ENCODE peak calls at places on chromosome 5, in four cellular contexts. P is HepG2, H is IMR-90, Y is A549. D is an unnamed sample.

GRCh38 chr5:103546858-103547257 is 15.7 kb downstream of the NUDT12 start:
- DNase-seq in P (no peak), H (no peak), Y (no peak), D (no peak)

GRCh38 chr5:42811591-42812392 is at the start of gene SELENOP:
- DNase-seq in P (peak; percentile 99), H (no peak), Y (peak; percentile 23), D (no peak)

GRCh38 chr5:179079165-179079987 is 19.2 kb downstream of the ZNF354C start:
- DNase-seq in P (no peak), H (no peak), Y (no peak), D (no peak)

GRCh38 chr5:82956600-82956999 is 120.6 kb downstream of the TMEM167A start:
- DNase-seq in P (no peak), H (no peak), Y (no peak), D (no peak)

GRCh38 chr5:155260798-155261197 is 247.2 kb downstream of the KIF4B start:
- DNase-seq in P (peak; percentile 16), H (no peak), Y (peak; percentile 28), D (peak; percentile 7)

GRCh38 chr5:175246242-175246891 is 197.6 kb downstream of the DRD1 start:
- DNase-seq in P (no peak), H (peak; percentile 98), Y (peak; percentile 83), D (no peak)

GRCh38 chr5:6377582-6378127 is 692 bp downstream of the MED10 start:
- DNase-seq in P (peak; percentile 6), H (no peak), Y (peak; percentile 36), D (no peak)

GRCh38 chr5:80064124-80064523 is 29.0 kb downstream of the THBS4 start:
- DNase-seq in P (no peak), H (no peak), Y (no peak), D (no peak)

GRCh38 chr5:173524136-173524535 is 92.3 kb downstream of the BOD1 start:
- DNase-seq in P (no peak), H (no peak), Y (no peak), D (no peak)

GRCh38 chr5:167633931-167634341 is 657.5 kb upstream of the WWC1 start:
- DNase-seq in P (no peak), H (peak; percentile 57), Y (peak; percentile 40), D (no peak)

GRCh38 chr5:136631176-136631575 is 265.8 kb upstream of the TRPC7 start:
- DNase-seq in P (no peak), H (no peak), Y (no peak), D (peak; percentile 16)

GRCh38 chr5:161966544-161966943 is 101.0 kb upstream of the GABRG2 start:
- DNase-seq in P (peak; percentile 3), H (no peak), Y (peak; percentile 6), D (no peak)

GRCh38 chr5:171139227-171139626 is 169.8 kb upstream of the TLX3 start:
- DNase-seq in P (no peak), H (no peak), Y (no peak), D (no peak)

GRCh38 chr5:3103241-3103855 is 351.9 kb upstream of the IRX2 start:
- DNase-seq in P (no peak), H (no peak), Y (no peak), D (no peak)

GRCh38 chr5:146238973-146239372 is 35.6 kb downstream of the RBM27 start:
- DNase-seq in P (no peak), H (no peak), Y (no peak), D (no peak)

GRCh38 chr5:17910318-17910717 is 276.1 kb downstream of the TAF11L14 start:
- DNase-seq in P (no peak), H (peak; percentile 20), Y (peak; percentile 81), D (no peak)

GRCh38 chr5:125313555-125313954 is 567.1 kb upstream of the ZNF608 start:
- DNase-seq in P (no peak), H (no peak), Y (no peak), D (no peak)

GRCh38 chr5:139637438-139638089 is 10.6 kb upstream of the CXXC5 start:
- DNase-seq in P (peak; percentile 78), H (peak; percentile 74), Y (no peak), D (peak; percentile 89)

GRCh38 chr5:127041571-127041970 is 11.2 kb upstream of the MARCHF3 start:
- DNase-seq in P (no peak), H (peak; percentile 60), Y (no peak), D (no peak)

GRCh38 chr5:146441896-146442295 is 5.2 kb upstream of the TCERG1 start:
- DNase-seq in P (no peak), H (peak; percentile 36), Y (no peak), D (no peak)

GRCh38 chr5:34487202-34487879 is 168.8 kb upstream of the RAI14 start:
- DNase-seq in P (peak; percentile 95), H (peak; percentile 97), Y (peak; percentile 72), D (no peak)

GRCh38 chr5:168852329-168852728 is 273.2 kb upstream of the PANK3 start:
- DNase-seq in P (no peak), H (no peak), Y (no peak), D (no peak)

GRCh38 chr5:168850683-168851082 is 271.5 kb upstream of the PANK3 start:
- DNase-seq in P (no peak), H (no peak), Y (no peak), D (no peak)

GRCh38 chr5:168853972-168854371 is 274.8 kb upstream of the PANK3 start:
- DNase-seq in P (no peak), H (no peak), Y (no peak), D (no peak)

GRCh38 chr5:168851902-168852321 is 272.7 kb upstream of the PANK3 start:
- DNase-seq in P (no peak), H (no peak), Y (peak; percentile 6), D (peak; percentile 27)
- TF ChIP-seq SMC3 in P (no peak), H (no peak), Y (no peak), D (no peak)

GRCh38 chr5:98963019-98963418 is 34.2 kb upstream of the CHD1 start:
- DNase-seq in P (no peak), H (no peak), Y (no peak), D (no peak)

GRCh38 chr5:98964621-98965020 is 35.8 kb upstream of the CHD1 start:
- DNase-seq in P (no peak), H (no peak), Y (no peak), D (no peak)

GRCh38 chr5:98962587-98962986 is 33.8 kb upstream of the CHD1 start:
- DNase-seq in P (no peak), H (no peak), Y (no peak), D (no peak)

GRCh38 chr5:98965226-98965625 is 36.4 kb upstream of the CHD1 start:
- DNase-seq in P (no peak), H (no peak), Y (no peak), D (no peak)

GRCh38 chr5:98961665-98962344 is 33.0 kb upstream of the CHD1 start:
- DNase-seq in P (no peak), H (no peak), Y (no peak), D (no peak)
- TF ChIP-seq CEBPB in P (no peak), H (no peak), Y (no peak), D (no peak)

DNA sequence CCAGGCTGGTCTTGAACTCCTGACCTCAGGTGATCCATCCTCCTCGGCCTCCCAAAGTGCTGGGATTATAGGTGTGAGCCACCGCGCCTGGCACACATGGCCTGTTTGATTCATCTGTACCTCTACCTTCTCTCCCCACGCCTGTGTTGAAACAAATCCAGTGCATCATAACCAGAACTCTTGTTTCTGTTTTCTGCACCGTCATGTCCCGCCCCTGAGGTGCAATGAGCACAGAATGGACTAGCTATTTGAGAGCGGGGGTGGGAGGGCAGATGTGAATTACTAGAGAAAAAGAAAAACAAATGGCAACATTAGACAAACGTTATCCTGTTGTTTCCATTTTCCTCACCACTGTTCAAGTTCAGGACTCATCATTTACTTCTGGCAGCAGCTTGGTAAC is 10.7 kb upstream of the FAM193B start:
- DNase-seq in P (no peak), H (no peak), Y (no peak), D (peak; percentile 57)
- TF ChIP-seq SMC3 in P (no peak), H (no peak), Y (no peak), D (no peak)

DNA sequence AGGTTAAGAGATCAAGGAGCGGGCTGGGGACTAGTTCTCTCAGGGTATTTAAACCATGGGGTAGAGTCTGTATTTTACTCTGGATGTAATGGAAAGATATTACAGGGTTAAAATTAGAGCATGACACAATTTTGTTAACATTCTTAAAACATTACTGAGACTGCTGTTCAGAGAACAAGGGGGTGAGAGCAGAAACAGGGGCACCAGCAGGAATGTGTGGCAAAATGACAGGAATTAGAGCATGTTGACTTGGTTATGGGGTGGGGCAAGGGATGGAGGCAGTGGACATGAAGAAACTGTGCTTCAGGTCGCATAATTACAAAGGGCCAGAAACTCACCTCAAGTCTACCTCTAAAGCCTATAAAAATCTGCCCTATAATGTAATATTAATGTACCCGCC is 75.0 kb downstream of the TMEM232 start:
- DNase-seq in P (no peak), H (peak; percentile 27), Y (no peak), D (no peak)
- TF ChIP-seq CEBPB in P (no peak), H (no peak), Y (no peak), D (no peak)

DNA sequence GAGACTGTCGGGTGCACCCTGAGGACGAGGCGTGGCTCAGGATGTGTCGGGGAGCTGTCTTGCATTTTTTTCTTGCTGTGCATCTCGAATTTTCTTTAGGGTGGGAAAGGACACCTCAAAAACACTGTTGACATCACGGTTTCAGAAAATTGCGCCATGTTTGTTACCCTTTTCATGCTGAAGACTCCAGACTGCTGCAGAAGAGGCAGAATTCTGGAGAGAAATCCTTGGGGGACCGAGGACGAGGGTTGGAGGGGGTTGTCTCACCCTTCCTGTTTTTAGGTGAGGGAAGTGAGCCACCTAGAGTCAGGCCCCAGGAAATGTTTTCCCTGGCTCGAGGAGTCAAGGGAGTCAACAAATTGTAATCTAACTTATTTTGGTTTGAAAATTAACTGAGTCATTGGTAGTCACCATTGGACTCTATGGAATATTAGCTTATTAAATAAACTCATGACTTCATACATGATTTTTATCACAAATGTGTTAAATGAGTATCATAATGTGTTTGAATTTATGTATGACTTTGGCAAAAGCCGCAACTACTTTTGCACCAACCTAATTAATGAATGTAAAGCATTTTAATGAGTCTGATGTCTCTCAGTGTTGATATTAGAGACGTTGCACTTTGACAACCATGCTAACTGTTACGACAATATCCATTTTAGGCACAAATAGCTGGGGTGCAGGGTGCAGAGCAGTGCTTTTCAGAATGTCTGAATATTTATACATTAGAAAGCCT is 724 bp upstream of the LYSMD3 start:
- DNase-seq in P (peak; percentile 67), H (peak; percentile 82), Y (peak; percentile 78), D (peak; percentile 81)
- TF ChIP-seq SMC3 in P (peak; percentile 68), H (peak; percentile 64), Y (peak; percentile 66), D (peak; percentile 34)

GRCh38 chr5:14035859-14036440 is 91.5 kb upstream of the DNAH5 start:
- DNase-seq in P (peak; percentile 73), H (peak; percentile 100), Y (peak; percentile 97), D (no peak)
- TF ChIP-seq CEBPB in P (no peak), H (no peak), Y (peak; percentile 79), D (no peak)

GRCh38 chr5:15835514-15835913 is 335.5 kb downstream of the FBXL7 start:
- DNase-seq in P (no peak), H (peak; percentile 38), Y (no peak), D (no peak)
- TF ChIP-seq SMC3 in P (no peak), H (no peak), Y (no peak), D (no peak)

D was measured in K562.